ENCODE peak calls at places on chromosomes 4 and X, in four cellular contexts. L is cardiac septum, H is CD14-positive monocyte, Y is cardiac muscle cell. O is an unnamed sample.
A peak's percentile ranks its signal among the peaks of the same experiment; 100 is the strongest.

GRCh38 chrX:48798318-48798717 is 3.5 kb upstream of the HDAC6 start:
- DNase-seq in Y (no peak), H (no peak), L (no peak), O (peak; percentile 17)

GRCh38 chrX:47191331-47191730 is 2.3 kb upstream of the UBA1 start:
- DNase-seq in Y (peak; percentile 25), H (no peak), L (no peak), O (peak; percentile 56)

GRCh38 chr4:41156574-41156973 is 57.8 kb downstream of the APBB2 start:
- DNase-seq in L (no peak), Y (no peak), H (no peak), O (no peak)

GRCh38 chr4:34850426-34850825 is 1393.9 kb downstream of the ARAP2 start:
- DNase-seq in H (no peak), L (no peak), Y (no peak), O (no peak)

GRCh38 chr4:185713272-185713671 is 98.7 kb downstream of the SORBS2 start:
- DNase-seq in H (no peak), L (no peak), Y (no peak), O (no peak)

GRCh38 chr4:56372774-56373173 is 14.5 kb downstream of the AASDH start:
- DNase-seq in H (no peak), Y (no peak), L (no peak), O (no peak)

GRCh38 chr4:23733911-23734458 is 155.9 kb downstream of the PPARGC1A start:
- DNase-seq in Y (no peak), L (no peak), H (no peak), O (no peak)

GRCh38 chr4:38313175-38313574 is 350.8 kb upstream of the KLF3 start:
- DNase-seq in Y (no peak), L (no peak), H (no peak), O (no peak)

GRCh38 chrX:153799326-153799725 is 4.9 kb downstream of the SSR4 start:
- DNase-seq in H (no peak), L (no peak), Y (no peak), O (no peak)

GRCh38 chr4:7763788-7764187 is 175.9 kb downstream of the AFAP1 start:
- DNase-seq in Y (no peak), H (no peak), L (no peak), O (no peak)

GRCh38 chr4:7173821-7174220 is 18.5 kb upstream of the SORCS2 start:
- DNase-seq in L (peak; percentile 27), Y (no peak), H (no peak), O (no peak)

GRCh38 chrX:19549838-19550237 is 34.5 kb upstream of the MAP3K15 start:
- DNase-seq in H (no peak), L (peak; percentile 7), Y (no peak), O (no peak)

GRCh38 chr4:187006189-187006618 is 282.5 kb upstream of the FAT1 start:
- DNase-seq in L (no peak), Y (no peak), H (no peak), O (no peak)

O was measured in KBM-7.